ENCODE peak calls at places on chromosome 3, in ten cellular contexts. One of them, this sample, is unnamed.

GRCh38 chr3:63532521-63532920 is 120.0 kb upstream of the SNTN start:
- DNase-seq in HCT116: no peak
- DNase-seq in HL-60: no peak
- DNase-seq in CD8-positive, alpha-beta T cell: no peak
- DNase-seq in transverse colon: no peak
- DNase-seq in thoracic aorta: no peak
- DNase-seq in gastrocnemius medialis: no peak
- DNase-seq in SK-N-SH: no peak
- DNase-seq in lower lobe of right lung: no peak
- DNase-seq in spleen: no peak
- DNase-seq in this sample: no peak

GRCh38 chr3:80006315-80006714 is 238.5 kb upstream of the ROBO1 start:
- DNase-seq in gastrocnemius medialis: no peak
- DNase-seq in thoracic aorta: no peak
- DNase-seq in SK-N-SH: no peak
- DNase-seq in lower lobe of right lung: no peak
- DNase-seq in CD8-positive, alpha-beta T cell: no peak
- DNase-seq in transverse colon: no peak
- DNase-seq in HL-60: no peak
- DNase-seq in HCT116: no peak
- DNase-seq in spleen: no peak
- DNase-seq in this sample: no peak

GRCh38 chr3:155766206-155766605 is 21.3 kb upstream of the PLCH1 start:
- DNase-seq in transverse colon: no peak
- DNase-seq in spleen: no peak
- DNase-seq in HCT116: no peak
- DNase-seq in lower lobe of right lung: no peak
- DNase-seq in SK-N-SH: no peak
- DNase-seq in CD8-positive, alpha-beta T cell: no peak
- DNase-seq in gastrocnemius medialis: no peak
- DNase-seq in thoracic aorta: no peak
- DNase-seq in HL-60: no peak
- DNase-seq in this sample: peak; percentile 53

GRCh38 chr3:40083066-40083465 is 226.4 kb upstream of the EIF1B start:
- DNase-seq in transverse colon: no peak
- DNase-seq in CD8-positive, alpha-beta T cell: no peak
- DNase-seq in thoracic aorta: no peak
- DNase-seq in lower lobe of right lung: no peak
- DNase-seq in HL-60: no peak
- DNase-seq in SK-N-SH: no peak
- DNase-seq in HCT116: no peak
- DNase-seq in spleen: no peak
- DNase-seq in gastrocnemius medialis: no peak
- DNase-seq in this sample: no peak

GRCh38 chr3:138862531-138862923 is 27.8 kb upstream of the PIK3CB start:
- DNase-seq in transverse colon: peak; percentile 26
- DNase-seq in CD8-positive, alpha-beta T cell: no peak
- DNase-seq in HL-60: peak; percentile 78
- DNase-seq in SK-N-SH: no peak
- DNase-seq in thoracic aorta: no peak
- DNase-seq in lower lobe of right lung: no peak
- DNase-seq in HCT116: peak; percentile 12
- DNase-seq in gastrocnemius medialis: no peak
- DNase-seq in spleen: peak; percentile 39
- DNase-seq in this sample: no peak

GRCh38 chr3:46694520-46694919 is 1.0 kb upstream of the ALS2CL start:
- DNase-seq in lower lobe of right lung: no peak
- DNase-seq in SK-N-SH: no peak
- DNase-seq in HL-60: no peak
- DNase-seq in CD8-positive, alpha-beta T cell: no peak
- DNase-seq in thoracic aorta: no peak
- DNase-seq in transverse colon: no peak
- DNase-seq in spleen: no peak
- DNase-seq in gastrocnemius medialis: peak; percentile 28
- DNase-seq in HCT116: no peak
- DNase-seq in this sample: no peak

GRCh38 chr3:127421943-127422662 is 134.3 kb upstream of the PRR20G start:
- DNase-seq in SK-N-SH: no peak
- DNase-seq in thoracic aorta: no peak
- DNase-seq in HL-60: no peak
- DNase-seq in spleen: peak; percentile 67
- DNase-seq in gastrocnemius medialis: no peak
- DNase-seq in HCT116: no peak
- DNase-seq in lower lobe of right lung: no peak
- DNase-seq in CD8-positive, alpha-beta T cell: no peak
- DNase-seq in transverse colon: no peak
- DNase-seq in this sample: no peak

GRCh38 chr3:53350652-53351051 is 3.3 kb upstream of the DCP1A start:
- DNase-seq in transverse colon: peak; percentile 59
- DNase-seq in lower lobe of right lung: no peak
- DNase-seq in thoracic aorta: no peak
- DNase-seq in SK-N-SH: peak; percentile 36
- DNase-seq in gastrocnemius medialis: no peak
- DNase-seq in spleen: no peak
- DNase-seq in HCT116: peak; percentile 18
- DNase-seq in CD8-positive, alpha-beta T cell: no peak
- DNase-seq in HL-60: peak; percentile 84
- DNase-seq in this sample: no peak

GRCh38 chr3:64311424-64311920 is 86.2 kb upstream of the PRICKLE2 start:
- DNase-seq in thoracic aorta: no peak
- DNase-seq in SK-N-SH: no peak
- DNase-seq in HCT116: no peak
- DNase-seq in CD8-positive, alpha-beta T cell: no peak
- DNase-seq in spleen: no peak
- DNase-seq in gastrocnemius medialis: no peak
- DNase-seq in transverse colon: no peak
- DNase-seq in HL-60: no peak
- DNase-seq in lower lobe of right lung: no peak
- DNase-seq in this sample: no peak

GRCh38 chr3:3053974-3054373 is 56.2 kb downstream of the IL5RA start:
- DNase-seq in thoracic aorta: no peak
- DNase-seq in HCT116: no peak
- DNase-seq in lower lobe of right lung: no peak
- DNase-seq in CD8-positive, alpha-beta T cell: no peak
- DNase-seq in gastrocnemius medialis: no peak
- DNase-seq in HL-60: no peak
- DNase-seq in SK-N-SH: no peak
- DNase-seq in spleen: no peak
- DNase-seq in transverse colon: no peak
- DNase-seq in this sample: no peak

GRCh38 chr3:52182203-52182602 is 15.8 kb upstream of the ALAS1 start:
- DNase-seq in lower lobe of right lung: no peak
- DNase-seq in HCT116: no peak
- DNase-seq in gastrocnemius medialis: no peak
- DNase-seq in thoracic aorta: no peak
- DNase-seq in spleen: peak; percentile 52
- DNase-seq in SK-N-SH: no peak
- DNase-seq in HL-60: no peak
- DNase-seq in transverse colon: peak; percentile 27
- DNase-seq in CD8-positive, alpha-beta T cell: no peak
- DNase-seq in this sample: no peak

GRCh38 chr3:123634149-123635051 is 49.5 kb upstream of the HACD2 start:
- DNase-seq in thoracic aorta: no peak
- DNase-seq in transverse colon: no peak
- DNase-seq in SK-N-SH: no peak
- DNase-seq in HCT116: no peak
- DNase-seq in HL-60: no peak
- DNase-seq in lower lobe of right lung: no peak
- DNase-seq in CD8-positive, alpha-beta T cell: no peak
- DNase-seq in spleen: no peak
- DNase-seq in gastrocnemius medialis: no peak
- DNase-seq in this sample: no peak

GRCh38 chr3:52197842-52198625 is at the start of gene ALAS1:
- DNase-seq in spleen: peak; percentile 98
- DNase-seq in transverse colon: peak; percentile 96
- DNase-seq in thoracic aorta: peak; percentile 59
- DNase-seq in gastrocnemius medialis: peak; percentile 90
- DNase-seq in SK-N-SH: peak; percentile 99
- DNase-seq in lower lobe of right lung: peak; percentile 96
- DNase-seq in HL-60: peak; percentile 91
- DNase-seq in CD8-positive, alpha-beta T cell: peak; percentile 92
- DNase-seq in HCT116: peak; percentile 65
- DNase-seq in this sample: peak; percentile 86

GRCh38 chr3:139534444-139534812 is 5.1 kb downstream of the RBP1 start:
- DNase-seq in CD8-positive, alpha-beta T cell: no peak
- DNase-seq in HCT116: peak; percentile 77
- DNase-seq in transverse colon: peak; percentile 43
- DNase-seq in spleen: no peak
- DNase-seq in gastrocnemius medialis: no peak
- DNase-seq in lower lobe of right lung: no peak
- DNase-seq in HL-60: no peak
- DNase-seq in SK-N-SH: no peak
- DNase-seq in thoracic aorta: no peak
- DNase-seq in this sample: peak; percentile 71

GRCh38 chr3:14980689-14981088 is 33.3 kb downstream of the NR2C2 start:
- DNase-seq in HCT116: no peak
- DNase-seq in HL-60: peak; percentile 53
- DNase-seq in SK-N-SH: no peak
- DNase-seq in gastrocnemius medialis: no peak
- DNase-seq in thoracic aorta: no peak
- DNase-seq in spleen: no peak
- DNase-seq in transverse colon: no peak
- DNase-seq in CD8-positive, alpha-beta T cell: no peak
- DNase-seq in lower lobe of right lung: no peak
- DNase-seq in this sample: no peak

GRCh38 chr3:99577160-99577559 is 61.2 kb upstream of the COL8A1 start:
- DNase-seq in HCT116: no peak
- DNase-seq in gastrocnemius medialis: no peak
- DNase-seq in spleen: no peak
- DNase-seq in transverse colon: no peak
- DNase-seq in thoracic aorta: no peak
- DNase-seq in HL-60: no peak
- DNase-seq in SK-N-SH: no peak
- DNase-seq in lower lobe of right lung: no peak
- DNase-seq in CD8-positive, alpha-beta T cell: no peak
- DNase-seq in this sample: no peak

GRCh38 chr3:66953934-66954333 is 44.2 kb upstream of the KBTBD8 start:
- DNase-seq in thoracic aorta: no peak
- DNase-seq in transverse colon: no peak
- DNase-seq in HCT116: no peak
- DNase-seq in gastrocnemius medialis: no peak
- DNase-seq in HL-60: no peak
- DNase-seq in CD8-positive, alpha-beta T cell: no peak
- DNase-seq in SK-N-SH: no peak
- DNase-seq in spleen: no peak
- DNase-seq in lower lobe of right lung: no peak
- DNase-seq in this sample: no peak

GRCh38 chr3:10417849-10418248 is 87.5 kb downstream of the ATP2B2 start:
- DNase-seq in thoracic aorta: no peak
- DNase-seq in HCT116: peak; percentile 19
- DNase-seq in transverse colon: no peak
- DNase-seq in CD8-positive, alpha-beta T cell: no peak
- DNase-seq in HL-60: peak; percentile 22
- DNase-seq in lower lobe of right lung: no peak
- DNase-seq in gastrocnemius medialis: no peak
- DNase-seq in spleen: no peak
- DNase-seq in SK-N-SH: peak; percentile 78
- DNase-seq in this sample: peak; percentile 13
- TF ChIP-seq CTCF in thoracic aorta: no peak
- TF ChIP-seq CTCF in HCT116: peak; percentile 80
- TF ChIP-seq CTCF in transverse colon: no peak
- TF ChIP-seq CTCF in CD8-positive, alpha-beta T cell: no peak
- TF ChIP-seq CTCF in HL-60: no peak
- TF ChIP-seq CTCF in lower lobe of right lung: no peak
- TF ChIP-seq CTCF in gastrocnemius medialis: peak; percentile 37
- TF ChIP-seq CTCF in spleen: no peak
- TF ChIP-seq CTCF in SK-N-SH: peak; percentile 32
- TF ChIP-seq CTCF in this sample: no peak

GRCh38 chr3:71304684-71305083 is 278.8 kb downstream of the FOXP1 start:
- DNase-seq in HCT116: no peak
- DNase-seq in gastrocnemius medialis: no peak
- DNase-seq in SK-N-SH: no peak
- DNase-seq in lower lobe of right lung: no peak
- DNase-seq in spleen: no peak
- DNase-seq in thoracic aorta: no peak
- DNase-seq in CD8-positive, alpha-beta T cell: peak; percentile 44
- DNase-seq in HL-60: no peak
- DNase-seq in transverse colon: peak; percentile 22
- DNase-seq in this sample: no peak
- TF ChIP-seq CTCF in HCT116: no peak
- TF ChIP-seq CTCF in gastrocnemius medialis: no peak
- TF ChIP-seq CTCF in SK-N-SH: peak; percentile 31
- TF ChIP-seq CTCF in lower lobe of right lung: no peak
- TF ChIP-seq CTCF in spleen: no peak
- TF ChIP-seq CTCF in thoracic aorta: peak; percentile 57
- TF ChIP-seq CTCF in CD8-positive, alpha-beta T cell: peak; percentile 58
- TF ChIP-seq CTCF in HL-60: no peak
- TF ChIP-seq CTCF in transverse colon: peak; percentile 31
- TF ChIP-seq CTCF in this sample: no peak

GRCh38 chr3:119240582-119241434 is at the start of gene B4GALT4:
- DNase-seq in HCT116: peak; percentile 74
- DNase-seq in thoracic aorta: peak; percentile 42
- DNase-seq in spleen: peak; percentile 97
- DNase-seq in transverse colon: peak; percentile 93
- DNase-seq in lower lobe of right lung: peak; percentile 93
- DNase-seq in HL-60: peak; percentile 79
- DNase-seq in gastrocnemius medialis: peak; percentile 74
- DNase-seq in CD8-positive, alpha-beta T cell: peak; percentile 57
- DNase-seq in SK-N-SH: peak; percentile 94
- DNase-seq in this sample: peak; percentile 83
- TF ChIP-seq CTCF in HCT116: no peak
- TF ChIP-seq CTCF in thoracic aorta: no peak
- TF ChIP-seq CTCF in spleen: no peak
- TF ChIP-seq CTCF in transverse colon: no peak
- TF ChIP-seq CTCF in lower lobe of right lung: no peak
- TF ChIP-seq CTCF in HL-60: no peak
- TF ChIP-seq CTCF in gastrocnemius medialis: no peak
- TF ChIP-seq CTCF in CD8-positive, alpha-beta T cell: no peak
- TF ChIP-seq CTCF in SK-N-SH: no peak
- TF ChIP-seq CTCF in this sample: no peak

DNA sequence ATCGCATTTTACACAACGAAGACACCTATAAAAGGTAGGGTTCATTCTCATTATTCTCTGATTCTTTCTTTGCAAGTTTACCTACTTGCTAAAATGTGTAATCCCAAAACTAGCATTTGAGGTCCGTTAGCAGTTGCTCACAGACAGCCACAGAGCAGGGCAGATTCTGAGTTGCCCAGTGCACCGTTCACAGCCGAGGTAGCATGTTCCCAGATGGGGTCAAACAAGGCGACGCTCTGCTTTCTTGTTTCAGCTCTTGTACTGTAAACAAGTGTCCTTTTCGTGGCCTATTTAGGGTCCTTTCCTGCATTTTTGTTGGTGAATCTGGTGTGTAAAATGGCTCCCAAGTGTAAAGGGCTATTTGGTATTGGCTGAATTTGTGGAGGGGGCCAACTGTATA is 3.1 kb downstream of the PPP1R2 start:
- DNase-seq in spleen: no peak
- DNase-seq in HCT116: no peak
- DNase-seq in CD8-positive, alpha-beta T cell: no peak
- DNase-seq in HL-60: no peak
- DNase-seq in thoracic aorta: no peak
- DNase-seq in gastrocnemius medialis: no peak
- DNase-seq in lower lobe of right lung: no peak
- DNase-seq in SK-N-SH: no peak
- DNase-seq in transverse colon: no peak
- DNase-seq in this sample: no peak
- TF ChIP-seq CTCF in spleen: no peak
- TF ChIP-seq CTCF in HCT116: no peak
- TF ChIP-seq CTCF in CD8-positive, alpha-beta T cell: no peak
- TF ChIP-seq CTCF in HL-60: no peak
- TF ChIP-seq CTCF in thoracic aorta: no peak
- TF ChIP-seq CTCF in gastrocnemius medialis: peak; percentile 6
- TF ChIP-seq CTCF in lower lobe of right lung: no peak
- TF ChIP-seq CTCF in SK-N-SH: no peak
- TF ChIP-seq CTCF in transverse colon: no peak
- TF ChIP-seq CTCF in this sample: no peak

This sample was measured in RWPE1.